ENCODE peak calls at places on chromosomes 1 and 21, in four cellular contexts. Y is mesendoderm, T is trophoblast cell, U is lung. R is an unnamed sample.
A peak's percentile ranks its signal among the peaks of the same experiment; 100 is the strongest.

GRCh38 chr1:209756608-209757445 is 974 bp downstream of the TRAF3IP3 start:
- DNase-seq in Y (no peak), T (no peak), U (peak; percentile 46), R (no peak)

GRCh38 chr1:234701737-234702341 is 91.9 kb upstream of the IRF2BP2 start:
- DNase-seq in Y (no peak), T (no peak), U (no peak), R (no peak)

GRCh38 chr1:77468556-77468955 is 186.7 kb downstream of the AK5 start:
- DNase-seq in Y (no peak), T (no peak), U (no peak), R (no peak)

GRCh38 chr1:225942574-225942973 is 1.6 kb upstream of the LEFTY2 start:
- DNase-seq in Y (peak; percentile 67), T (no peak), U (no peak), R (no peak)

GRCh38 chr21:29082416-29082815 is 9.0 kb upstream of the CCT8 start:
- DNase-seq in Y (no peak), T (no peak), U (no peak), R (no peak)

GRCh38 chr21:31872452-31873274 is at the start of gene HUNK:
- DNase-seq in Y (peak; percentile 81), T (peak; percentile 71), U (peak; percentile 46), R (no peak)

GRCh38 chr21:15614757-15615156 is 115.0 kb upstream of the USP25 start:
- DNase-seq in Y (no peak), T (no peak), U (no peak), R (no peak)

GRCh38 chr1:117162806-117163205 is 41.3 kb upstream of the TRIM45 start:
- DNase-seq in Y (no peak), T (peak; percentile 22), U (no peak), R (no peak)

GRCh38 chr1:227887697-227888403 is 59.9 kb downstream of the WNT9A start:
- DNase-seq in Y (peak; percentile 73), T (no peak), U (peak; percentile 32), R (no peak)

GRCh38 chr1:89527750-89528381 is 3.2 kb downstream of the LRRC8B start:
- DNase-seq in Y (no peak), T (no peak), U (no peak), R (no peak)

GRCh38 chr1:112636597-112637256 is 17.1 kb downstream of the CAPZA1 start:
- DNase-seq in Y (no peak), T (no peak), U (no peak), R (no peak)

GRCh38 chr1:155717041-155717440 is 28.1 kb downstream of the DAP3 start:
- DNase-seq in Y (no peak), T (no peak), U (no peak), R (no peak)

GRCh38 chr1:111704776-111705175 is 34.4 kb downstream of the INKA2 start:
- DNase-seq in Y (no peak), T (peak; percentile 45), U (no peak), R (peak; percentile 50)

GRCh38 chr1:236997882-236998281 is 6.4 kb downstream of the MT1HL1 start:
- DNase-seq in Y (peak; percentile 48), T (no peak), U (peak; percentile 40), R (no peak)

GRCh38 chr1:21340230-21340564 is 49.9 kb upstream of the ECE1 start:
- DNase-seq in Y (no peak), T (no peak), U (no peak), R (no peak)

GRCh38 chr1:91199988-91200387 is 178.2 kb upstream of the ZNF644 start:
- DNase-seq in Y (no peak), T (no peak), U (no peak), R (no peak)

GRCh38 chr1:78843111-78843908 is 163.2 kb downstream of the ADGRL4 start:
- DNase-seq in Y (no peak), T (no peak), U (no peak), R (no peak)

GRCh38 chr1:234722904-234723588 is 113.1 kb upstream of the IRF2BP2 start:
- DNase-seq in Y (peak; percentile 35), T (peak; percentile 65), U (peak; percentile 64), R (peak; percentile 90)

GRCh38 chr1:212565079-212565478 is 43.5 kb upstream of the ATF3 start:
- DNase-seq in Y (no peak), T (peak; percentile 57), U (no peak), R (no peak)
- H3K27ac ChIP-seq in Y (no peak overlapping the region), T (peak overlapping the region; percentile 28), U (no peak overlapping the region), R (no peak overlapping the region)

DNA sequence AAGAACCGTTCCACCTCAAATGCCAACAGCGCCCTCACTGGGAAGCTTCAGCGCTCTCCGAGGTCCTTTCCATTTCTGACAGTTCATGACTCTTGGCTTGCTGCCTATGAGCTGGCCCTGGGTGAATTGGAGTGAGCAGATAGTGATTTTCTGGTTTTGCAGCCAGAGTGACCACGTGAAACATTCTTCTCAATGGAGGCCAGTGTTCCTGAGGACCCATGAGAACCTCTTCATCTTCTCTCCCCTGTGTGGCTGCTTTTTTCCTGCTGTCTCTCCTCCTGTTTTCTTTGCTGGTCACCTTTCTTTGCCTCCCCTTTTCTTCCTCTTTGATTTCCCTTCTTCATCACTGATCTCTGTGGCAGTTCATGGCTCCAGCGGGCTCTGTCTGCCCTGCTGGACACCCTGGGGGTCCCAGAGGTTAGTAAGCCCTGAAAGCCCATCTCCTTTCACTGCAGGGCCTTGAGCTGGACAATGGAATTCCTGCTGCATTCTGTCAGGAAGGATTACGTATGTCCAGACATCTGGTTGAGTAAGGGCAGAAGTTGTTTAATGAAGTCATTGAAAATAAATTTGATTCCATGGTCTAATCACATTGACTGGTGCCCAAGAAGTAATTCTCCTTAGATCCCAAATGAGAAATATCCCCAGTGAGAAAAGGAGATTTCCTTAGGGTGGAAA is 29.9 kb downstream of the VASH2 start:
- DNase-seq in Y (no peak), T (no peak), U (no peak), R (no peak)
- H3K27ac ChIP-seq in Y (no peak overlapping the region), T (no peak overlapping the region), U (no peak overlapping the region), R (no peak overlapping the region)

GRCh38 chr1:44366576-44366975 is 11.5 kb upstream of the ERI3 start:
- DNase-seq in Y (no peak), T (no peak), U (no peak), R (no peak)

GRCh38 chr1:44367932-44368331 is 12.9 kb upstream of the ERI3 start:
- DNase-seq in Y (no peak), T (no peak), U (no peak), R (no peak)

GRCh38 chr1:44371206-44371605 is 16.1 kb upstream of the ERI3 start:
- DNase-seq in Y (no peak), T (no peak), U (no peak), R (no peak)

DNA sequence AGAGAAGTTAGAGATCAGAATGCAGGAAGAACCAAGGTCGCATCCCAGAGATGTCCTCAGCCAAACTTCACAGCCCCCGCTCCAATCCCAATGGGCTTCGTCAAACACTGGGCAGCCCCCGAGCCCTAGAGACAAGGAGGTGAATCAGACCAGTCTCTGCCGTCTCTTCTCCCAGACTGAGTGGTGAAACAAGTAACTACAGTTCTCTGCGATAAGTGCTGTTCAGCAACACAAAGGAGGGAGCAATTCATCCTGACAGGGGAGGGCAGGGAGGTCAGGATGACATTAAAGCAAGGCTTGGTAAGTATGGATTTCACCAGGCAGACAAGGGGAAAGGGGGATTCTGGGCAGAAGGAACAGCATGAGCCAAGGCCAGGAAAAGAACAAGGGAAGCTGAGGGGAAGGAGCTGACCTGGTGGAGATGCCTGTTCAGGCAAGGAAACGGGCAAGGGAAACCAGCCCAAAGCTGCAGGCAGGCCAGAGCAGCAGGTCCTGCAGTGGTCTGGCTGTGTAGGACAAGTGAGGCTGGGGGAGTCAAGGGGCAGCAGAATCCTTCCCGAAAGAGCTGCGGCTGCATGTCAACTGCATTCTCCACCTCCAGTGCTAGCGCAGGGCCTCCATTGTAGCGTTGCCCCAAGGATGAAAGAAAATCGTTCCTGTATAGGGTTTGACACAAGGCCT is 13.6 kb upstream of the ERI3 start:
- DNase-seq in Y (no peak), T (no peak), U (no peak), R (no peak)
- H3K27ac ChIP-seq in Y (no peak overlapping the region), T (no peak overlapping the region), U (no peak overlapping the region), R (no peak overlapping the region)

GRCh38 chr1:158286487-158286886 is 3.2 kb upstream of the CD1C start:
- DNase-seq in Y (no peak), T (no peak), U (no peak), R (no peak)

GRCh38 chr1:158286966-158287365 is 2.8 kb upstream of the CD1C start:
- DNase-seq in Y (peak; percentile 2), T (no peak), U (no peak), R (no peak)

GRCh38 chr1:158289722-158290570 is at the start of gene CD1C:
- DNase-seq in Y (no peak), T (no peak), U (no peak), R (no peak)

GRCh38 chr1:158283965-158284364 is 5.8 kb upstream of the CD1C start:
- DNase-seq in Y (peak; percentile 6), T (no peak), U (no peak), R (no peak)

DNA sequence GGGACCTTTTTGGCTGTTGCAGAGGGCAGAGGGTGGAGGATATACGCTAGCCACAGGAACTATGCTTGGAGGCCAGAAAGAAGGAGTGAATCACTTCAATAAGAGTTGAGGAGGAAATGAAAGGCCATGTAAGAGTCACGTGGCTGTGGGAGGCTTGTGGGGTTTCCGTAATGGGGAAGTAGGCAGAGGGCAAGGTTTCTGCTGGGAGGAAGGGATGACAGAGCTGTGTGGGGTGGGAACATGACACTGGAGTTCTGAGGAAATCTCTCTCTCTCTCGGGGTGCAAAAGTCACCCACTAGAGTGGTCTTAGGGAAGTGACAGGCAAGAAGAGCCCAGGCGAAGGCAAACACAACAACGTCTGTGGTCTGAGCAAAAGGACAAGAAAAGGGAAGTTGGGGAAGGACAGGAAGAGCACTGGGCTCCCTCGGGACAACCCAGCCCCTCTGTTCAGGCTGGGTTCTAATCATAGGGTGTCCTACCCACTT is 3.9 kb upstream of the CD1C start:
- DNase-seq in Y (no peak), T (peak; percentile 28), U (peak; percentile 51), R (no peak)
- H3K27ac ChIP-seq in Y (no peak overlapping the region), T (no peak overlapping the region), U (no peak overlapping the region), R (no peak overlapping the region)

DNA sequence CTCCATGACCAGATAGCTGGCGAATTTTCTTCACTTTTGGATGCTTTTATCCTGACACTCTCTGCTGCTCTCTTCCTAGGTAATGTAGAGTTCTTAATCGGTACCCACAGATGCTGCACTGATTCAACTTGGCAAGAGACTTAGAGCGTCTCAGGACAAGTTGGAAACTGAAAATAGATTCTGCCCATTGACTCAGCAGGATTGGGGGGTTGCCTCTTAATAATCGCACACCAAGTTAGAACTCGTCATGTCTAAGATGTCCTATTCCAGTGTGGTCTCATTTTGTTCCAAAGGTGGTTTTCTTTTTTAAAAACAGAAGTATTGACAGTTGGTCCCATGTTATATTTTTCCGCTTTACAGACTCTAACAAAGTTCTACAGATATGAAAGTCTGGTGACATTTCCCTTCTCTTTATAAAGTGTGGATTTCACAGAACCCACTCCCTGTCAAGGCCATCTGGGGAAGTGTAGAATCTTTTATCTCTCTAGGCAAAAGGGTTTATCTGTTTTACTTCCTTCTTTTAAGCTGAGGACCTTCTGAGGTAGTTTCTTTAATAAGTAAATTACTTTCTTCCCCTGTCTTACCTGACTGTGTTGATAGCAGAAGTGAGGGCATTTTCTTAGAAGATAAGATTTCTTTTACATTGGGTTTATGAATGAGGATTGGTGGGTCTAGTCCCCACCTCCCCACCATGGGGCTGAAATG is 12.1 kb upstream of the DIPK1A start:
- DNase-seq in Y (no peak), T (no peak), U (no peak), R (peak; percentile 54)
- H3K27ac ChIP-seq in Y (no peak overlapping the region), T (no peak overlapping the region), U (no peak overlapping the region), R (no peak overlapping the region)

GRCh38 chr21:25080161-25080560 is 527.1 kb downstream of the MRPL39 start:
- DNase-seq in Y (no peak), T (peak; percentile 0), U (no peak), R (no peak)
- H3K27ac ChIP-seq in Y (no peak overlapping the region), T (no peak overlapping the region), U (no peak overlapping the region), R (no peak overlapping the region)

R was measured in epithelial cell of prostate.